ENCODE peak calls at places on chromosomes 16 and 17, in six cellular contexts. X is HEK293T, L is amygdala, A is NCI-H82, W is EL, J is endothelial cell. U is an unnamed sample.

GRCh38 chr16:66976746-66977145 is 11.6 kb upstream of the CES4A start:
- DNase-seq in J (no peak), W (no peak), A (peak), L (no peak), X (no peak), U (no peak)

GRCh38 chr17:66123163-66123562 is 68.8 kb downstream of the CEP112 start:
- DNase-seq in X (no peak), L (no peak), A (no peak), W (peak), J (no peak), U (no peak)

GRCh38 chr17:18117974-18118632 is 9.5 kb downstream of the MYO15A start:
- DNase-seq in A (no peak), L (no peak), X (no peak), J (no peak), W (no peak), U (no peak)

GRCh38 chr17:41308251-41308917 is 725 bp downstream of the KRTAP16-1 start:
- DNase-seq in A (no peak), X (no peak), J (no peak), W (no peak), L (no peak), U (peak)

GRCh38 chr16:85428899-85429775 is 184.0 kb upstream of the GSE1 start:
- DNase-seq in W (no peak), X (no peak), J (peak), A (peak), L (no peak), U (peak)

GRCh38 chr17:2177235-2177811 is 122.4 kb downstream of the HIC1 start:
- DNase-seq in A (no peak), L (no peak), W (peak), X (no peak), J (no peak), U (no peak)

GRCh38 chr17:22460461-22461063 is 768.2 kb downstream of the KCNJ18 start:
- DNase-seq in J (no peak), W (no peak), X (no peak), L (no peak), A (no peak), U (no peak)

GRCh38 chr16:28191364-28191985 is 20.3 kb downstream of the XPO6 start:
- DNase-seq in W (no peak), L (no peak), A (no peak), J (no peak), X (no peak), U (no peak)

GRCh38 chr17:74211141-74211928 is 2.0 kb upstream of the TTYH2 start:
- DNase-seq in W (peak), X (no peak), A (peak), J (no peak), L (no peak), U (no peak)

GRCh38 chr16:50666658-50667496 is 14.2 kb downstream of the SNX20 start:
- DNase-seq in W (no peak), X (no peak), L (no peak), J (no peak), A (no peak), U (no peak)

GRCh38 chr17:333626-334396 is 18.8 kb downstream of the RPH3AL start:
- DNase-seq in A (no peak), L (peak), J (no peak), X (peak), W (peak), U (peak)

GRCh38 chr17:69608808-69609494 is 194.5 kb downstream of the MAP2K6 start:
- DNase-seq in X (no peak), J (no peak), L (no peak), A (peak), W (peak), U (no peak)

GRCh38 chr17:42337442-42337841 is 49.1 kb downstream of the STAT5A start:
- DNase-seq in A (no peak), W (no peak), J (no peak), L (no peak), X (no peak), U (no peak)

GRCh38 chr16:55835578-55835977 is 2.7 kb upstream of the CES1 start:
- DNase-seq in W (no peak), L (no peak), X (no peak), J (no peak), A (no peak), U (peak)

GRCh38 chr16:7548796-7549318 is 216.2 kb downstream of the RBFOX1 start:
- DNase-seq in L (no peak), A (no peak), X (no peak), J (no peak), W (no peak), U (no peak)

GRCh38 chr17:55421179-55421934 is at the start of gene MMD:
- DNase-seq in L (no peak), A (peak), W (peak), X (no peak), J (peak), U (peak)

GRCh38 chr17:62704381-62704971 is 77.0 kb downstream of the MRC2 start:
- DNase-seq in J (peak), L (no peak), W (peak), A (peak), X (no peak), U (peak)

GRCh38 chr17:47205419-47205963 is 3.7 kb upstream of the MYL4 start:
- DNase-seq in W (peak), X (peak), A (peak), J (no peak), L (no peak), U (peak)

GRCh38 chr16:53126390-53126789 is 71.6 kb downstream of the CHD9 start:
- DNase-seq in J (no peak), X (no peak), A (no peak), L (no peak), W (no peak), U (no peak)

U was measured in body of pancreas.